ENCODE peak calls at places on chromosome 19, in five cellular contexts. Z, W, N, P and I are unnamed samples.

GRCh38 chr19:49637865-49638350 is 2.0 kb downstream of the RRAS start:
- DNase-seq in Z (peak; percentile 93), W (peak; percentile 83), N (no peak), P (peak; percentile 30), I (no peak)

GRCh38 chr19:49282184-49282583 is 42.8 kb downstream of the SLC6A16 start:
- DNase-seq in Z (no peak), W (no peak), N (no peak), P (no peak), I (no peak)

GRCh38 chr19:9789066-9789465 is 20.5 kb upstream of the ZNF846 start:
- DNase-seq in Z (no peak), W (peak; percentile 44), N (no peak), P (no peak), I (no peak)

GRCh38 chr19:18274303-18274775 is at the start of gene IQCN:
- DNase-seq in Z (peak; percentile 81), W (peak; percentile 74), N (no peak), P (peak; percentile 45), I (no peak)

GRCh38 chr19:53927745-53928144 is 18.7 kb downstream of the CACNG7 start:
- DNase-seq in Z (peak; percentile 63), W (no peak), N (peak; percentile 60), P (peak; percentile 47), I (no peak)

GRCh38 chr19:50695251-50696064 is 24.1 kb downstream of the SHANK1 start:
- DNase-seq in Z (no peak), W (peak; percentile 47), N (no peak), P (peak; percentile 18), I (peak; percentile 79)

GRCh38 chr19:19167612-19168011 is 2.5 kb downstream of the MEF2B start:
- DNase-seq in Z (no peak), W (no peak), N (no peak), P (no peak), I (no peak)

GRCh38 chr19:12757544-12758274 is 6.1 kb downstream of the BEST2 start:
- DNase-seq in Z (peak; percentile 72), W (peak; percentile 84), N (no peak), P (peak; percentile 71), I (peak; percentile 72)

GRCh38 chr19:11293468-11294389 is 2.2 kb upstream of the TSPAN16 start:
- DNase-seq in Z (peak; percentile 99), W (peak; percentile 97), N (peak; percentile 65), P (peak; percentile 84), I (peak; percentile 61)

GRCh38 chr19:54307389-54307788 is 5.6 kb downstream of the LILRA5 start:
- DNase-seq in Z (no peak), W (no peak), N (no peak), P (no peak), I (no peak)

GRCh38 chr19:39986643-39987042 is 10.2 kb upstream of the ZNF546 start:
- DNase-seq in Z (no peak), W (no peak), N (no peak), P (no peak), I (no peak)

GRCh38 chr19:1591421-1592022 is 1.1 kb downstream of the MBD3 start:
- DNase-seq in Z (no peak), W (no peak), N (no peak), P (no peak), I (no peak)

GRCh38 chr19:17794731-17795494 is at the start of gene B3GNT3:
- DNase-seq in Z (peak; percentile 82), W (peak; percentile 56), N (no peak), P (no peak), I (no peak)

GRCh38 chr19:1651548-1652394 is 644 bp downstream of the TCF3 start:
- DNase-seq in Z (peak; percentile 45), W (peak; percentile 73), N (no peak), P (peak; percentile 44), I (no peak)

GRCh38 chr19:1017115-1017905 is 3.6 kb downstream of the TMEM259 start:
- DNase-seq in Z (peak; percentile 55), W (no peak), N (no peak), P (no peak), I (no peak)

GRCh38 chr19:45154064-45154827 is 6.5 kb downstream of the NKPD1 start:
- DNase-seq in Z (peak; percentile 96), W (peak; percentile 59), N (peak; percentile 59), P (no peak), I (no peak)

GRCh38 chr19:51107406-51108065 is 673 bp downstream of the CTU1 start:
- DNase-seq in Z (no peak), W (no peak), N (no peak), P (peak; percentile 46), I (peak; percentile 53)

GRCh38 chr19:19552811-19553210 is 14.7 kb downstream of the CILP2 start:
- DNase-seq in Z (peak; percentile 44), W (no peak), N (no peak), P (peak; percentile 40), I (no peak)

GRCh38 chr19:5738423-5738822 is 18.0 kb downstream of the CATSPERD start:
- DNase-seq in Z (peak; percentile 53), W (no peak), N (no peak), P (no peak), I (no peak)

GRCh38 chr19:32324631-32325215 is 20.7 kb upstream of the ZNF507 start:
- DNase-seq in Z (no peak), W (no peak), N (no peak), P (no peak), I (no peak)

GRCh38 chr19:16520074-16520973 is 21.9 kb downstream of the CHERP start:
- DNase-seq in Z (no peak), W (peak; percentile 53), N (no peak), P (no peak), I (no peak)

GRCh38 chr19:11195169-11195568 is 2.2 kb downstream of the KANK2 start:
- DNase-seq in Z (no peak), W (peak; percentile 69), N (no peak), P (no peak), I (no peak)

GRCh38 chr19:18418725-18419194 is 438 bp upstream of the SSBP4 start:
- DNase-seq in Z (no peak), W (peak; percentile 72), N (no peak), P (peak; percentile 47), I (no peak)

GRCh38 chr19:58261968-58262921 is 16.5 kb upstream of the ZNF8 start:
- DNase-seq in Z (no peak), W (no peak), N (no peak), P (no peak), I (no peak)

GRCh38 chr19:2756921-2757881 is 17.4 kb upstream of the SLC39A3 start:
- DNase-seq in Z (no peak), W (no peak), N (no peak), P (no peak), I (no peak)

GRCh38 chr19:11697284-11697855 is 41.4 kb downstream of the ZNF823 start:
- DNase-seq in Z (no peak), W (no peak), N (no peak), P (no peak), I (no peak)

GRCh38 chr19:7902796-7903243 is 857 bp upstream of the MAP2K7 start:
- DNase-seq in Z (no peak), W (no peak), N (no peak), P (no peak), I (no peak)

GRCh38 chr19:30356951-30357579 is 15.1 kb upstream of the ZNF536 start:
- DNase-seq in Z (no peak), W (no peak), N (no peak), P (no peak), I (no peak)

GRCh38 chr19:6580313-6580712 is 10.6 kb downstream of the CD70 start:
- DNase-seq in Z (peak; percentile 98), W (no peak), N (peak; percentile 31), P (no peak), I (no peak)

GRCh38 chr19:45608948-45609347 is 6.9 kb upstream of the GPR4 start:
- DNase-seq in Z (no peak), W (no peak), N (no peak), P (no peak), I (no peak)

GRCh38 chr19:51293571-51294210 is 17.8 kb upstream of the IGLON5 start:
- DNase-seq in Z (no peak), W (no peak), N (no peak), P (no peak), I (no peak)

GRCh38 chr19:410243-410781 is 1.4 kb upstream of the C2CD4C start:
- DNase-seq in Z (no peak), W (peak; percentile 25), N (no peak), P (no peak), I (no peak)

GRCh38 chr19:54160182-54160811 is 776 bp upstream of the LENG1 start:
- DNase-seq in Z (no peak), W (peak; percentile 63), N (no peak), P (no peak), I (no peak)